ENCODE peak calls at places on chromosomes 12 and 14, in nine cellular contexts. A is suprapubic skin; J is tibial artery; W is stomach; N is effector memory CD4-positive, alpha-beta T cell; Q is uterus; E is endothelial cell of umbilical vein; C is CD8-positive, alpha-beta memory T cell; T is adipocyte. S is an unnamed sample.

GRCh38 chr12:55997535-55997859 is 421 bp downstream of the SUOX start:
- DNase-seq in C (no peak), Q (no peak), A (no peak), E (no peak), N (no peak), J (no peak), T (no peak), W (no peak), S (no peak)

GRCh38 chr12:79674629-79675028 is 16.1 kb downstream of the PAWR start:
- DNase-seq in C (no peak), W (no peak), Q (no peak), J (no peak), A (no peak), N (no peak), E (no peak), T (peak; percentile 37), S (no peak)

GRCh38 chr12:50003595-50003994 is 21.7 kb downstream of the RACGAP1 start:
- DNase-seq in Q (no peak), W (no peak), J (no peak), N (no peak), C (no peak), E (peak; percentile 70), T (peak; percentile 54), A (no peak), S (no peak)

GRCh38 chr14:94100847-94101246 is 9.7 kb upstream of the IFI27 start:
- DNase-seq in W (no peak), A (no peak), C (no peak), J (peak; percentile 39), N (no peak), T (peak; percentile 84), E (no peak), Q (no peak), S (peak; percentile 47)

GRCh38 chr12:123657211-123657610 is 13.7 kb upstream of the TCTN2 start:
- DNase-seq in N (no peak), C (no peak), J (no peak), A (no peak), Q (no peak), E (no peak), T (no peak), W (no peak), S (no peak)

GRCh38 chr12:96308881-96309280 is 91.4 kb downstream of the CDK17 start:
- DNase-seq in A (no peak), J (no peak), W (no peak), C (no peak), T (peak; percentile 90), N (no peak), E (no peak), Q (no peak), S (no peak)

GRCh38 chr12:6049587-6049986 is 74.9 kb downstream of the VWF start:
- DNase-seq in J (no peak), Q (no peak), T (peak; percentile 74), N (no peak), C (no peak), W (no peak), A (no peak), E (no peak), S (no peak)

GRCh38 chr12:49548822-49549648 is 10.2 kb downstream of the KCNH3 start:
- DNase-seq in C (no peak), N (no peak), E (peak; percentile 31), J (no peak), A (no peak), W (peak; percentile 39), Q (no peak), T (peak; percentile 36), S (no peak)

GRCh38 chr14:75175677-75176141 is 703 bp downstream of the TMED10 start:
- DNase-seq in N (no peak), T (no peak), W (no peak), C (no peak), E (peak; percentile 58), A (no peak), Q (no peak), J (no peak), S (no peak)

GRCh38 chr12:85461127-85461526 is 181.1 kb downstream of the ALX1 start:
- DNase-seq in C (no peak), W (no peak), N (no peak), A (no peak), T (no peak), J (no peak), E (no peak), Q (no peak), S (no peak)

GRCh38 chr14:23174266-23174665 is 9.2 kb downstream of the SLC7A8 start:
- DNase-seq in C (no peak), Q (no peak), N (no peak), W (no peak), J (no peak), A (no peak), T (peak; percentile 75), E (no peak), S (no peak)

GRCh38 chr14:67385618-67386017 is 25.5 kb downstream of the EIF2S1 start:
- DNase-seq in C (no peak), W (no peak), Q (no peak), T (no peak), J (no peak), N (no peak), A (no peak), E (no peak), S (no peak)

GRCh38 chr14:93970589-93970966 is 5.8 kb downstream of the ASB2 start:
- DNase-seq in Q (no peak), W (peak; percentile 60), N (peak; percentile 60), T (no peak), A (no peak), E (no peak), C (peak; percentile 65), J (no peak), S (no peak)

GRCh38 chr12:180445-180844 is 33.5 kb downstream of the SLC6A12 start:
- DNase-seq in N (no peak), T (no peak), A (no peak), J (peak; percentile 61), E (no peak), Q (no peak), W (peak; percentile 34), C (no peak), S (peak; percentile 36)

GRCh38 chr14:80136358-80136757 is 74.9 kb downstream of the DIO2 start:
- DNase-seq in W (no peak), J (no peak), A (no peak), E (no peak), N (no peak), Q (no peak), C (no peak), T (no peak), S (no peak)

GRCh38 chr14:105484069-105484996 is 2.4 kb upstream of the CRIP1 start:
- DNase-seq in A (no peak), Q (peak; percentile 68), J (peak; percentile 66), C (peak; percentile 67), E (peak; percentile 28), N (no peak), W (no peak), T (peak; percentile 32), S (no peak)

GRCh38 chr14:66483322-66483721 is 2.8 kb upstream of the CCDC196 start:
- DNase-seq in E (no peak), A (no peak), N (no peak), W (no peak), T (no peak), J (no peak), Q (no peak), C (no peak), S (no peak)

GRCh38 chr12:26032719-26033241 is 74.3 kb downstream of the RASSF8 start:
- DNase-seq in Q (no peak), C (no peak), E (no peak), N (no peak), A (no peak), J (no peak), T (peak; percentile 51), W (no peak), S (no peak)

GRCh38 chr14:70357557-70357956 is 1.9 kb downstream of the COX16 start:
- DNase-seq in T (no peak), Q (no peak), C (no peak), W (no peak), J (no peak), A (no peak), E (no peak), N (no peak), S (no peak)
- H3K4me3 ChIP-seq in T (no peak overlapping the region), Q (no peak overlapping the region), C (no peak overlapping the region), W (no peak overlapping the region), J (no peak overlapping the region), A (no peak overlapping the region), E (no peak overlapping the region), N (no peak overlapping the region), S (no peak overlapping the region)

GRCh38 chr14:103562385-103563088 is at the start of the genes BAG5 and COA8:
- DNase-seq in E (peak; percentile 86), A (no peak), T (peak; percentile 92), C (peak; percentile 87), N (peak; percentile 66), Q (peak; percentile 85), W (peak; percentile 85), J (peak; percentile 76), S (no peak)
- H3K4me1 ChIP-seq in E (peaks cover 23% of the 10 kb centered on the region), A (peaks cover 67% of the 10 kb centered on the region), T (peaks cover 46% of the 10 kb centered on the region), C (peaks cover 41% of the 10 kb centered on the region), N (peaks cover 23% of the 10 kb centered on the region), Q (peaks cover 20% of the 10 kb centered on the region), W (peaks cover 46% of the 10 kb centered on the region), J (peaks cover 68% of the 10 kb centered on the region), S (peaks cover 47% of the 10 kb centered on the region)

GRCh38 chr12:53950441-53950781 is 4.3 kb upstream of the HOXC12 start:
- DNase-seq in N (no peak), E (no peak), T (no peak), J (no peak), Q (no peak), C (no peak), W (no peak), A (no peak), S (no peak)
- H3K27me3 ChIP-seq in N (peaks cover 95% of the 10 kb centered on the region), E (peaks cover 91% of the 10 kb centered on the region), T (peaks cover 99% of the 10 kb centered on the region), J (peaks cover 5% of the 10 kb centered on the region), Q (peaks cover 21% of the 10 kb centered on the region), C (peaks cover 88% of the 10 kb centered on the region), W (peaks cover 98% of the 10 kb centered on the region), A (peaks cover 100% of the 10 kb centered on the region), S (peaks cover 52% of the 10 kb centered on the region)

DNA sequence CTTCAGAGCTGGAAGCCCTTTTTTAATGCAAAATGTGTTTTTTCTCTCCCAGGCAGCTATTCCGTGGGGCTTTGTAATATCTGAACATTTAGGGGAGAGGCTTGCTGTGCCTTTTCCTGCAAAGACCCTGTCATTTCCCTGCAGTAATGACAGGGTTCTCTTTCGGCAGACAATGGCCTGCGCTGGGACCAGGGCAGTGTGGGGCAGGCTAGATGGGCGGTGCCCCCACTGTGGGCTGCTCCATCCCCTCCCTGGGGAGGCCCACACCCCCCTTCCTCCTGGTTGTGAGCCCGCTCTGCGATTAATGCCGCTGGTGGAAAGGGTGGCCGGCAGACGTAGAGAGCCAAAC is 31.4 kb downstream of the KIF26A start:
- DNase-seq in Q (no peak), T (no peak), N (no peak), C (no peak), J (no peak), W (no peak), E (no peak), A (no peak), S (no peak)
- H3K4me3 ChIP-seq in Q (no peak overlapping the region), T (no peak overlapping the region), N (no peak overlapping the region), C (no peak overlapping the region), J (no peak overlapping the region), W (no peak overlapping the region), E (no peak overlapping the region), A (no peak overlapping the region), S (no peak overlapping the region)

GRCh38 chr14:54603362-54603761 is 36.4 kb downstream of the SAMD4A start:
- DNase-seq in E (peak; percentile 48), N (no peak), A (no peak), T (peak; percentile 68), W (no peak), J (no peak), Q (no peak), C (no peak), S (no peak)
- H3K4me1 ChIP-seq in E (peaks cover 23% of the 10 kb centered on the region), N (no peaks in the 10 kb centered on the region), A (peaks cover 44% of the 10 kb centered on the region), T (peaks cover 35% of the 10 kb centered on the region), W (peaks cover 6% of the 10 kb centered on the region), J (peaks cover 28% of the 10 kb centered on the region), Q (no peaks in the 10 kb centered on the region), C (no peaks in the 10 kb centered on the region), S (peaks cover 6% of the 10 kb centered on the region)